ENCODE peak calls at places on chromosome 6, in five cellular contexts. U is body of pancreas, L is GM23248, K is fibroblast of the aortic adventitia, E is AG09309. J is an unnamed sample.

GRCh38 chr6:34580707-34581560 is 24.8 kb upstream of the SPDEF start:
- DNase-seq in L (no peak), U (no peak), E (no peak), K (peak; percentile 64), J (no peak)

GRCh38 chr6:24867104-24867703 is 68.5 kb upstream of the ARMH2 start:
- DNase-seq in E (no peak), U (no peak), L (no peak), K (no peak), J (no peak)

GRCh38 chr6:42727084-42727601 is 4.7 kb upstream of the PRPH2 start:
- DNase-seq in K (no peak), U (peak; percentile 26), L (peak; percentile 76), E (no peak), J (no peak)

GRCh38 chr6:159505140-159505922 is 187.7 kb downstream of the SOD2 start:
- DNase-seq in L (no peak), K (peak; percentile 11), U (no peak), E (no peak), J (no peak)

GRCh38 chr6:92377137-92377536 is 1042.2 kb downstream of the EPHA7 start:
- DNase-seq in L (no peak), U (no peak), K (no peak), E (no peak), J (no peak)

GRCh38 chr6:132322398-132322797 is 78.9 kb downstream of the MOXD1 start:
- DNase-seq in K (peak; percentile 69), U (no peak), L (peak; percentile 79), E (no peak), J (no peak)

GRCh38 chr6:72374864-72375263 is 247.0 kb upstream of the KCNQ5 start:
- DNase-seq in K (no peak), U (no peak), E (no peak), L (no peak), J (no peak)

GRCh38 chr6:137241481-137242011 is 22.4 kb upstream of the IFNGR1 start:
- DNase-seq in U (no peak), L (peak; percentile 51), E (no peak), K (peak; percentile 53), J (peak; percentile 73)

GRCh38 chr6:107811591-107812218 is 12.4 kb downstream of the SCML4 start:
- DNase-seq in K (peak; percentile 32), E (no peak), L (peak; percentile 60), U (peak; percentile 51), J (no peak)

GRCh38 chr6:31738048-31738979 is 1.5 kb upstream of the MSH5 start:
- DNase-seq in L (peak; percentile 87), E (no peak), K (peak; percentile 82), U (peak; percentile 83), J (peak; percentile 94)

GRCh38 chr6:168310945-168311344 is 8.6 kb downstream of the DACT2 start:
- DNase-seq in U (no peak), L (no peak), E (no peak), K (no peak), J (no peak)

GRCh38 chr6:35500782-35501181 is 3.9 kb upstream of the TEAD3 start:
- DNase-seq in U (no peak), L (peak; percentile 78), K (no peak), E (no peak), J (no peak)

GRCh38 chr6:117215353-117216090 is 49.8 kb upstream of the VGLL2 start:
- DNase-seq in U (no peak), K (no peak), E (no peak), L (no peak), J (no peak)

GRCh38 chr6:8556370-8557018 is 121.1 kb upstream of the SLC35B3 start:
- DNase-seq in L (peak; percentile 80), U (no peak), K (no peak), E (no peak), J (peak; percentile 84)

GRCh38 chr6:44456070-44456965 is 68.8 kb downstream of the CDC5L start:
- DNase-seq in L (peak; percentile 83), U (peak; percentile 40), E (peak; percentile 16), K (peak; percentile 69), J (no peak)

GRCh38 chr6:19327246-19327645 is 509.9 kb upstream of the ID4 start:
- DNase-seq in K (peak; percentile 89), L (peak; percentile 54), E (no peak), U (no peak), J (no peak)

GRCh38 chr6:162856885-162857284 is 129.1 kb downstream of the PACRG start:
- DNase-seq in U (peak; percentile 67), E (peak; percentile 55), K (peak; percentile 83), L (peak; percentile 85), J (peak; percentile 45)

GRCh38 chr6:9704989-9705388 is 709.9 kb downstream of the TFAP2A start:
- DNase-seq in E (no peak), K (no peak), U (no peak), L (no peak), J (no peak)

GRCh38 chr6:143536461-143536865 is 24.9 kb upstream of the FUCA2 start:
- DNase-seq in E (no peak), U (peak; percentile 43), K (peak; percentile 35), L (peak; percentile 75), J (no peak)

GRCh38 chr6:130822736-130823135 is 4.5 kb upstream of the SMLR1 start:
- DNase-seq in K (no peak), U (no peak), L (no peak), E (no peak), J (no peak)
- H3K4me3 ChIP-seq in K (no peak overlapping the region), U (no peak overlapping the region), L (no peak overlapping the region), E (no peak overlapping the region), J (no peak overlapping the region)

DNA sequence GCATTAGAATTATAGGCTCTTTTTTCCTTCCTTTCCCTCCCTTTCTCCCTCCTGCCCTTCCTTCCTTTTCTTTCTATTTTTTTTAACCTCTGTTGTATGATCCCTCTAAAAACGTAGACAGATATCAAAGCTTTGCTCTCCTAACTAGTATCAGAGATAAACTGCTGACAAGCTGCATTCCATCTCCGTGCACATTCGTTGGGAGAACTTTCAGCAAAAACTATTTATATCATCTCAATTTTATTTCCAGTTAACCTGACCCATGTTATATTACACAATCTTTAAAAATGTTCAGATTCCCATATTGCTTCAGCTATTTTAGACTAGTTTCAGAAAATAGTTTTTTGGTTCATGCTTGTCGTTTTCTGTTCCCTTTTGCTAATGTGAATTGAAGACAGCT is 47.3 kb downstream of the RNF217 start:
- DNase-seq in K (peak; percentile 68), L (peak; percentile 26), E (no peak), U (no peak), J (no peak)
- H3K4me3 ChIP-seq in K (no peak overlapping the region), L (no peak overlapping the region), E (no peak overlapping the region), U (no peak overlapping the region), J (no peak overlapping the region)

DNA sequence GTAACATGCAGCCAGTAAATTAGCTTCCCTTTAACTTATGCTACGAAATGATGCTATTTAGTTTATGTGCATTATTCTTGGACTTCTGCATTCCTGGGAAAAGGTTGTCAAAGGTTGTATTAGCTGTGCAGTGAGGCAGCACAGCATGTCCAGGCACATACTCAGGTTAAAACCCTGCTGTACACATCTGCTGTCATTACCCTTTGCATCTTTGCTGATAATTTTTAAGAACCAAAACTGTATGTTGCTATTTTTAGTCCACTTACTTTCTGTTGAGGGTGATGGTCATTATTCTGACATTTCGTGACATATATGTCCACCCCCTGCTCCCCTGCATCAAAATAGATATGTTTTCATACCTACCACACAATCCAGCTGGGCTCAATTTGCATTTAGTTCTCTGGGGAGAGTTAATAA is 142.5 kb upstream of the SPACA1 start:
- DNase-seq in U (no peak), L (no peak), K (no peak), E (no peak), J (no peak)
- H3K4me3 ChIP-seq in U (no peak overlapping the region), L (no peak overlapping the region), K (no peak overlapping the region), E (no peak overlapping the region), J (no peak overlapping the region)

GRCh38 chr6:14108571-14109410 is 8.8 kb upstream of the CD83 start:
- DNase-seq in L (no peak), U (peak; percentile 57), K (no peak), E (no peak), J (no peak)

GRCh38 chr6:14113951-14114350 is 3.6 kb upstream of the CD83 start:
- DNase-seq in U (no peak), E (no peak), L (no peak), K (no peak), J (no peak)

GRCh38 chr6:14109411-14109826 is 8.2 kb upstream of the CD83 start:
- DNase-seq in K (no peak), E (no peak), U (no peak), L (no peak), J (no peak)

GRCh38 chr6:14107000-14107399 is 10.6 kb upstream of the CD83 start:
- DNase-seq in L (no peak), U (no peak), E (no peak), K (no peak), J (no peak)

GRCh38 chr6:14110001-14110818 is 7.4 kb upstream of the CD83 start:
- DNase-seq in U (no peak), E (no peak), K (no peak), L (no peak), J (no peak)
- H3K4me3 ChIP-seq in U (no peak overlapping the region), E (no peak overlapping the region), K (no peak overlapping the region), L (no peak overlapping the region), J (no peak overlapping the region)

J was measured in LNCaP clone FGC.